ENCODE peak calls at places on chromosomes 13 and 19, in ten cellular contexts. I is PC-9, Y is Karpas-422, R is prostate gland, M is psoas muscle, H is HCT116, B is GM23338, G is AG10803, A is esophagus squamous epithelium, V is LNCaP clone FGC. F is an unnamed sample.
A peak's percentile ranks its signal among the peaks of the same experiment; 100 is the strongest.

GRCh38 chr19:48111280-48111679 is 663 bp upstream of the PLA2G4C start:
- DNase-seq in I (no peak), Y (peak; percentile 52), R (no peak), M (no peak), H (no peak), B (peak; percentile 45), G (no peak), A (no peak), V (no peak), F (no peak)

GRCh38 chr19:35903550-35904179 is 1.3 kb downstream of the HCST start:
- DNase-seq in I (peak; percentile 76), Y (peak; percentile 95), R (peak; percentile 50), M (peak; percentile 85), H (no peak), B (peak; percentile 95), G (peak; percentile 79), A (peak; percentile 75), V (no peak), F (no peak)

GRCh38 chr13:31485651-31486051 is 253.7 kb upstream of the RXFP2 start:
- DNase-seq in I (no peak), Y (no peak), R (no peak), M (no peak), H (no peak), B (no peak), G (no peak), A (no peak), V (no peak), F (no peak)

GRCh38 chr13:110869231-110869804 is 45.6 kb downstream of the ANKRD10 start:
- DNase-seq in I (peak; percentile 52), Y (no peak), R (no peak), M (peak; percentile 74), H (no peak), B (peak; percentile 24), G (no peak), A (no peak), V (no peak), F (no peak)

GRCh38 chr19:29519931-29520330 is 5.9 kb upstream of the VSTM2B start:
- DNase-seq in I (no peak), Y (no peak), R (no peak), M (no peak), H (no peak), B (no peak), G (no peak), A (no peak), V (no peak), F (no peak)

GRCh38 chr19:31340059-31341025 is 8.9 kb downstream of the TSHZ3 start:
- DNase-seq in I (no peak), Y (no peak), R (peak; percentile 35), M (no peak), H (no peak), B (peak; percentile 38), G (peak; percentile 93), A (no peak), V (no peak), F (peak; percentile 86)

GRCh38 chr19:28454083-28454482 is 758.9 kb downstream of the UQCRFS1 start:
- DNase-seq in I (no peak), Y (no peak), R (no peak), M (no peak), H (no peak), B (no peak), G (no peak), A (no peak), V (no peak), F (no peak)

GRCh38 chr13:113739527-113740285 is 19.3 kb upstream of the TMEM255B start:
- DNase-seq in I (no peak), Y (no peak), R (no peak), M (no peak), H (no peak), B (no peak), G (no peak), A (no peak), V (no peak), F (no peak)

GRCh38 chr19:32342695-32343094 is 2.7 kb upstream of the ZNF507 start:
- DNase-seq in I (no peak), Y (no peak), R (no peak), M (no peak), H (no peak), B (no peak), G (no peak), A (no peak), V (no peak), F (no peak)

GRCh38 chr19:30449191-30449590 is 77.0 kb downstream of the ZNF536 start:
- DNase-seq in I (no peak), Y (no peak), R (no peak), M (no peak), H (no peak), B (no peak), G (peak; percentile 34), A (no peak), V (no peak), F (no peak)

GRCh38 chr13:26036383-26036782 is 15.4 kb downstream of the SHISA2 start:
- DNase-seq in I (no peak), Y (no peak), R (no peak), M (no peak), H (no peak), B (no peak), G (no peak), A (no peak), V (no peak), F (no peak)

GRCh38 chr13:51758691-51759090 is 45.3 kb downstream of the DHRS12 start:
- DNase-seq in I (no peak), Y (no peak), R (no peak), M (no peak), H (no peak), B (no peak), G (no peak), A (no peak), V (no peak), F (no peak)

GRCh38 chr13:43200736-43201135 is 177.3 kb downstream of the DNAJC15 start:
- DNase-seq in I (no peak), Y (no peak), R (no peak), M (no peak), H (no peak), B (no peak), G (no peak), A (no peak), V (no peak), F (no peak)

GRCh38 chr13:41458939-41459753 is 1.8 kb downstream of the RGCC start:
- DNase-seq in I (peak; percentile 30), Y (peak; percentile 88), R (peak; percentile 20), M (no peak), H (peak; percentile 28), B (peak; percentile 70), G (peak; percentile 78), A (peak; percentile 5), V (no peak), F (no peak)

GRCh38 chr13:63107163-63107935 is 1691.7 kb upstream of the PCDH20 start:
- DNase-seq in I (no peak), Y (peak; percentile 70), R (no peak), M (no peak), H (no peak), B (no peak), G (no peak), A (no peak), V (no peak), F (no peak)

GRCh38 chr13:114131581-114132418 is 623 bp downstream of the RASA3 start:
- DNase-seq in I (no peak), Y (peak; percentile 53), R (no peak), M (peak; percentile 70), H (no peak), B (peak; percentile 50), G (peak; percentile 36), A (no peak), V (no peak), F (no peak)

GRCh38 chr19:5147074-5147970 is 178.4 kb downstream of the KDM4B start:
- DNase-seq in I (no peak), Y (no peak), R (no peak), M (no peak), H (no peak), B (no peak), G (no peak), A (no peak), V (no peak), F (no peak)

GRCh38 chr13:110699148-110700145 is 6.5 kb downstream of the CARS2 start:
- DNase-seq in I (no peak), Y (no peak), R (no peak), M (no peak), H (no peak), B (no peak), G (no peak), A (no peak), V (no peak), F (no peak)

GRCh38 chr13:27425918-27426630 is 1.7 kb downstream of the GTF3A start:
- DNase-seq in I (peak; percentile 67), Y (peak; percentile 90), R (peak; percentile 83), M (peak; percentile 88), H (peak; percentile 85), B (peak; percentile 73), G (peak; percentile 81), A (peak; percentile 55), V (peak; percentile 84), F (no peak)

GRCh38 chr19:17846146-17846545 is 1.6 kb downstream of the JAK3 start:
- DNase-seq in I (no peak), Y (no peak), R (no peak), M (no peak), H (no peak), B (no peak), G (no peak), A (no peak), V (no peak), F (no peak)
- H3K4me3 ChIP-seq in I (no peak overlapping the region), Y (no peak overlapping the region), R (no peak overlapping the region), M (no peak overlapping the region), H (no peak overlapping the region), B (no peak overlapping the region), G (no peak overlapping the region), A (peak overlapping the region; percentile 46), V (no peak overlapping the region), F (no peak overlapping the region)

GRCh38 chr13:46667687-46668281 is 114.8 kb downstream of the LRCH1 start:
- DNase-seq in I (no peak), Y (no peak), R (no peak), M (no peak), H (no peak), B (no peak), G (no peak), A (no peak), V (no peak), F (no peak)
- H3K4me3 ChIP-seq in I (no peak overlapping the region), Y (no peak overlapping the region), R (no peak overlapping the region), M (peak overlapping the region; percentile 9), H (no peak overlapping the region), B (no peak overlapping the region), G (peak overlapping the region; percentile 53), A (peak overlapping the region; percentile 11), V (no peak overlapping the region), F (peak overlapping the region; percentile 32)

GRCh38 chr13:77016241-77016812 is 10.6 kb downstream of the FBXL3 start:
- DNase-seq in I (no peak), Y (no peak), R (no peak), M (no peak), H (no peak), B (no peak), G (no peak), A (no peak), V (no peak), F (no peak)
- H3K4me3 ChIP-seq in I (no peak overlapping the region), Y (no peak overlapping the region), R (no peak overlapping the region), M (no peak overlapping the region), H (no peak overlapping the region), B (no peak overlapping the region), G (no peak overlapping the region), A (no peak overlapping the region), V (no peak overlapping the region), F (no peak overlapping the region)

DNA sequence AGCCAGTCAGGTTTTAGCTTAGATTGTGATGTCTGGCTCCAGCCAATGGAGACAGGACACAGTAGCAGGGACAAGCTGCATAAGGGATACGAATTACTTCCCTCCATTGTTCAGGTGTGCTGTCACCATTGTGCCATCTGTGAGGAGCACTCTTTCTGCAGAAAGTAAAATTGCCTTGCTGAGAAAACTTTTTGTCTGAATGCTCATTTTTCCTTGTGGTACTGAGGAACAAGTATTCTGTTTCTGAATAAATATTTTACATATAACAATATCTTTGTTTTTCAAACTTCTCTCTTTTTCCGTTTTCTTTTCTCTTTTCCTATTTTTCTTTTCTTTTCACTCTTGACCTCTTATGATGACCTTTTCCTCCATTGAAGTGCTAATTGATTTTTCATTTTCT is 10.2 kb downstream of the SLC10A2 start:
- DNase-seq in I (no peak), Y (no peak), R (no peak), M (no peak), H (no peak), B (no peak), G (no peak), A (no peak), V (no peak), F (no peak)
- H3K4me3 ChIP-seq in I (no peak overlapping the region), Y (no peak overlapping the region), R (no peak overlapping the region), M (no peak overlapping the region), H (no peak overlapping the region), B (no peak overlapping the region), G (no peak overlapping the region), A (no peak overlapping the region), V (no peak overlapping the region), F (no peak overlapping the region)